ENCODE peak calls at places on chromosomes 12 and 14, in ten cellular contexts. R, P, D, W, X, H, Y, K, Q and J are unnamed samples.

GRCh38 chr14:50711043-50711442 is 42.9 kb upstream of the SAV1 start:
- DNase-seq in R (no peak), Y (no peak), X (no peak), K (no peak), H (no peak), P (no peak), W (no peak), Q (no peak), D (no peak), J (no peak)

GRCh38 chr14:32337759-32338158 is 8.7 kb downstream of the AKAP6 start:
- DNase-seq in P (no peak), X (no peak), W (no peak), H (no peak), R (no peak), K (no peak), D (no peak), Q (no peak), Y (no peak), J (no peak)

GRCh38 chr12:52878507-52879393 is 26.1 kb downstream of the KRT8 start:
- DNase-seq in K (no peak), P (no peak), X (no peak), Y (no peak), H (no peak), Q (no peak), R (no peak), W (peak), D (no peak), J (no peak)

GRCh38 chr14:96554315-96554910 is 52.2 kb downstream of the PAPOLA start:
- DNase-seq in R (peak), X (no peak), Y (no peak), D (no peak), P (no peak), H (no peak), W (no peak), K (no peak), Q (no peak), J (peak)

GRCh38 chr14:59362533-59362932 is 102.6 kb downstream of the GPR135 start:
- DNase-seq in R (no peak), W (peak), D (no peak), H (no peak), Y (no peak), K (no peak), P (no peak), Q (no peak), X (no peak), J (no peak)

GRCh38 chr12:104576980-104577925 is 120.5 kb downstream of the CHST11 start:
- DNase-seq in Q (no peak), X (no peak), D (no peak), Y (no peak), K (no peak), P (no peak), H (no peak), R (no peak), W (peak), J (no peak)

GRCh38 chr12:32053881-32054624 is 52.6 kb upstream of the BICD1 start:
- DNase-seq in H (no peak), Q (no peak), X (no peak), W (peak), R (no peak), D (no peak), K (no peak), Y (no peak), P (no peak), J (no peak)

GRCh38 chr12:120625557-120626419 is 14.6 kb upstream of the CABP1 start:
- DNase-seq in R (no peak), P (no peak), X (peak), Y (no peak), K (no peak), W (no peak), H (no peak), D (no peak), Q (no peak), J (no peak)

GRCh38 chr12:57272337-57273151 is 21.6 kb upstream of the STAC3 start:
- DNase-seq in W (peak), Q (no peak), D (no peak), X (no peak), R (no peak), K (no peak), P (no peak), H (no peak), Y (no peak), J (no peak)

GRCh38 chr12:11534064-11534463 is 115.4 kb upstream of the ETV6 start:
- DNase-seq in P (no peak), H (no peak), Y (no peak), R (no peak), D (no peak), Q (no peak), X (no peak), K (no peak), W (no peak), J (no peak)

GRCh38 chr14:104423715-104424405 is 155.7 kb upstream of the C14orf180 start:
- DNase-seq in X (peak), W (no peak), Q (no peak), Y (no peak), H (no peak), R (no peak), D (no peak), P (no peak), K (no peak), J (peak)

GRCh38 chr14:22903742-22904087 is 15.2 kb downstream of the RBM23 start:
- DNase-seq in X (no peak), D (no peak), P (no peak), K (no peak), Y (no peak), Q (no peak), H (no peak), R (no peak), W (no peak), J (no peak)

GRCh38 chr12:32568241-32568640 is 110.9 kb upstream of the DNM1L start:
- DNase-seq in D (no peak), P (no peak), H (no peak), W (peak), X (no peak), Q (no peak), Y (no peak), K (no peak), R (no peak), J (no peak)

GRCh38 chr12:80580254-80580653 is 127.2 kb upstream of the MYF6 start:
- DNase-seq in Q (no peak), P (no peak), H (no peak), R (no peak), X (no peak), D (no peak), Y (no peak), K (no peak), W (peak), J (no peak)

GRCh38 chr12:98758331-98758730 is 113.2 kb downstream of the APAF1 start:
- DNase-seq in H (no peak), Y (no peak), D (no peak), Q (no peak), W (no peak), P (no peak), R (no peak), X (no peak), K (no peak), J (no peak)

GRCh38 chr12:47799357-47799955 is 20.2 kb downstream of the HDAC7 start:
- DNase-seq in D (no peak), W (no peak), Q (no peak), R (no peak), X (no peak), Y (no peak), K (no peak), H (no peak), P (no peak), J (no peak)

GRCh38 chr14:34322940-34323418 is 139.1 kb downstream of the SPTSSA start:
- DNase-seq in Y (peak), D (peak), Q (peak), W (peak), K (peak), R (peak), X (peak), H (peak), P (peak), J (peak)

GRCh38 chr14:73248294-73248868 is 11.1 kb downstream of the PAPLN start:
- DNase-seq in X (peak), D (no peak), Y (no peak), W (peak), K (no peak), H (no peak), P (no peak), R (no peak), Q (no peak), J (no peak)

GRCh38 chr14:35878272-35879140 is 52.4 kb downstream of the BRMS1L start:
- DNase-seq in X (no peak), Y (no peak), K (no peak), W (peak), P (no peak), Q (no peak), R (no peak), D (no peak), H (no peak), J (no peak)

GRCh38 chr14:104554608-104555401 is 24.8 kb upstream of the C14orf180 start:
- DNase-seq in H (no peak), Y (no peak), D (no peak), R (no peak), P (no peak), W (no peak), X (no peak), K (no peak), Q (no peak), J (no peak)

GRCh38 chr12:93778306-93778705 is 101.1 kb downstream of the CRADD start:
- DNase-seq in D (no peak), R (no peak), H (no peak), Q (no peak), Y (no peak), P (no peak), W (peak), X (no peak), K (no peak), J (no peak)

GRCh38 chr14:95183532-95184412 is 26.4 kb upstream of the DICER1 start:
- DNase-seq in D (no peak), W (peak), Y (no peak), Q (no peak), P (no peak), H (no peak), X (no peak), K (no peak), R (no peak), J (no peak)

GRCh38 chr12:96810477-96810876 is 96.6 kb upstream of the NEDD1 start:
- DNase-seq in W (no peak), K (no peak), H (no peak), P (no peak), Q (no peak), X (no peak), D (no peak), R (no peak), Y (no peak), J (no peak)

GRCh38 chr14:104895786-104896642 is 28.7 kb upstream of the PLD4 start:
- DNase-seq in R (peak), H (no peak), D (no peak), Y (no peak), Q (peak), K (no peak), X (no peak), W (no peak), P (peak), J (peak)

GRCh38 chr12:127400231-127400630 is 866.7 kb upstream of the TMEM132C start:
- DNase-seq in X (no peak), Y (no peak), D (no peak), H (no peak), Q (no peak), R (no peak), K (no peak), W (peak), P (no peak), J (no peak)

GRCh38 chr12:25557830-25558436 is 4.8 kb upstream of the LMNTD1 start:
- DNase-seq in R (peak), W (peak), H (no peak), K (no peak), D (peak), X (peak), Q (peak), Y (no peak), P (no peak), J (no peak)

GRCh38 chr12:65605019-65605418 is 219.3 kb upstream of the HMGA2 start:
- DNase-seq in H (no peak), R (no peak), X (no peak), K (no peak), Y (no peak), W (peak), P (no peak), Q (no peak), D (no peak), J (no peak)

GRCh38 chr12:44588651-44589050 is 287.5 kb downstream of the NELL2 start:
- DNase-seq in K (no peak), W (no peak), Q (no peak), Y (no peak), P (no peak), X (no peak), R (no peak), D (no peak), H (no peak), J (no peak)

GRCh38 chr12:123991402-123991951 is 18.5 kb downstream of the ZNF664 start:
- DNase-seq in R (no peak), K (no peak), P (no peak), W (no peak), X (no peak), D (no peak), Q (no peak), Y (no peak), H (no peak), J (no peak)